ENCODE peak calls at places on chromosomes 1 and 21, in six cellular contexts. J, H, Y, M, F and P are unnamed samples.

GRCh38 chr1:155522069-155522468 is 40.5 kb downstream of the ASH1L start:
- DNase-seq in Y (no peak), M (no peak), F (no peak), H (no peak), J (no peak), P (no peak)

GRCh38 chr1:20069932-20070331 is at the start of gene PLA2G5:
- DNase-seq in M (peak), Y (no peak), H (no peak), F (no peak), J (no peak), P (no peak)

GRCh38 chr1:27719286-27720251 is 6.2 kb upstream of the FAM76A start:
- DNase-seq in M (peak), F (no peak), J (no peak), Y (no peak), H (no peak), P (no peak)

GRCh38 chr1:31501505-31501904 is 74.8 kb upstream of the TINAGL1 start:
- DNase-seq in F (no peak), J (no peak), M (no peak), H (no peak), Y (no peak), P (no peak)

GRCh38 chr1:168470821-168471473 is 72.8 kb downstream of the XCL2 start:
- DNase-seq in Y (no peak), H (peak), J (peak), F (peak), M (peak), P (no peak)

GRCh38 chr1:29698033-29698432 is 461.7 kb downstream of the PTPRU start:
- DNase-seq in Y (no peak), M (peak), H (peak), F (peak), J (peak), P (no peak)

GRCh38 chr21:43829575-43830119 is 35.4 kb upstream of the AGPAT3 start:
- DNase-seq in Y (no peak), M (no peak), F (no peak), H (peak), J (no peak), P (no peak)

GRCh38 chr1:229758101-229759036 is 132.3 kb downstream of the URB2 start:
- DNase-seq in M (peak), F (no peak), Y (no peak), J (no peak), H (no peak), P (no peak)

GRCh38 chr1:21579788-21580187 is 70.6 kb downstream of the ALPL start:
- DNase-seq in J (no peak), M (peak), Y (no peak), F (peak), H (peak), P (no peak)

GRCh38 chr1:58861076-58861475 is 77.2 kb upstream of the JUN start:
- DNase-seq in M (no peak), Y (no peak), F (no peak), H (no peak), J (no peak), P (no peak)

GRCh38 chr1:94922756-94923465 is 4.0 kb downstream of the CNN3 start:
- DNase-seq in H (no peak), M (peak), F (no peak), J (no peak), Y (no peak), P (no peak)

GRCh38 chr1:197199923-197200467 is 53.5 kb upstream of the ASPM start:
- DNase-seq in F (no peak), Y (no peak), J (no peak), H (peak), M (peak), P (no peak)

GRCh38 chr1:216562383-216562782 is 139.1 kb upstream of the USH2A start:
- DNase-seq in M (peak), Y (no peak), J (no peak), H (no peak), F (no peak), P (no peak)

GRCh38 chr1:208167229-208167869 is 76.8 kb downstream of the PLXNA2 start:
- DNase-seq in H (no peak), Y (no peak), F (no peak), J (no peak), M (no peak), P (no peak)

GRCh38 chr1:218463194-218464156 is 118.3 kb downstream of the TGFB2 start:
- DNase-seq in M (peak), H (peak), F (no peak), J (no peak), Y (no peak), P (no peak)

GRCh38 chr1:186183219-186183618 is 191.8 kb downstream of the TPR start:
- DNase-seq in F (no peak), Y (no peak), M (peak), H (peak), J (no peak), P (no peak)

GRCh38 chr1:174744886-174745285 is 254.9 kb upstream of the CACYBP start:
- DNase-seq in Y (no peak), H (no peak), F (no peak), M (peak), J (no peak), P (no peak)

GRCh38 chr1:214184992-214185391 is 96.0 kb upstream of the SMYD2 start:
- DNase-seq in M (no peak), F (no peak), J (no peak), H (no peak), Y (no peak), P (no peak)

GRCh38 chr1:110340207-110340468 is 961 bp downstream of the RBM15 start:
- DNase-seq in M (no peak), Y (no peak), H (no peak), F (no peak), J (peak), P (no peak)

GRCh38 chr21:26388731-26389231 is 184.3 kb downstream of the CYYR1 start:
- DNase-seq in F (no peak), J (no peak), Y (no peak), H (peak), M (peak), P (no peak)

GRCh38 chr21:41877901-41878830 is 978 bp downstream of the PRDM15 start:
- DNase-seq in H (peak), J (peak), M (peak), F (no peak), Y (no peak), P (no peak)

GRCh38 chr21:38277501-38278111 is 20.8 kb downstream of the KCNJ15 start:
- DNase-seq in Y (no peak), J (no peak), H (peak), F (no peak), M (peak), P (no peak)

GRCh38 chr1:58779837-58780585 is 3.8 kb downstream of the JUN start:
- DNase-seq in J (no peak), F (peak), Y (no peak), M (peak), H (peak), P (no peak)

GRCh38 chr1:226268421-226269124 is 40.4 kb downstream of the LIN9 start:
- DNase-seq in F (no peak), J (no peak), M (peak), H (peak), Y (no peak), P (no peak)

GRCh38 chr1:150809651-150810050 is 1.6 kb upstream of the CTSK start:
- DNase-seq in F (no peak), H (no peak), Y (no peak), J (no peak), M (peak), P (no peak)

GRCh38 chr1:19828546-19828945 is 13.5 kb upstream of the RNF186 start:
- DNase-seq in F (no peak), Y (no peak), M (peak), H (no peak), J (no peak), P (no peak)

GRCh38 chr1:27430903-27431653 is 38.7 kb downstream of the GPR3 start:
- DNase-seq in F (no peak), M (peak), H (no peak), Y (no peak), J (no peak), P (no peak)

GRCh38 chr21:40719615-40720014 is 127.3 kb downstream of the DSCAM start:
- DNase-seq in Y (no peak), F (no peak), H (no peak), J (no peak), M (no peak), P (no peak)

GRCh38 chr1:116820362-116820761 is 66.1 kb downstream of the CD2 start:
- DNase-seq in M (peak), F (no peak), J (no peak), Y (no peak), H (peak), P (no peak)

GRCh38 chr1:183490932-183491331 is 18.6 kb downstream of the SMG7 start:
- DNase-seq in F (no peak), J (no peak), Y (no peak), H (no peak), M (no peak), P (no peak)

GRCh38 chr1:117095237-117095636 is 26.3 kb downstream of the TRIM45 start:
- DNase-seq in M (peak), J (no peak), H (no peak), F (no peak), Y (no peak), P (no peak)

GRCh38 chr21:38989745-38990423 is 184.2 kb downstream of the ETS2 start:
- DNase-seq in J (no peak), F (peak), M (peak), Y (no peak), H (no peak), P (no peak)

GRCh38 chr1:27992271-27992670 is 32.5 kb downstream of the XKR8 start:
- DNase-seq in F (no peak), M (no peak), H (no peak), J (no peak), Y (no peak), P (no peak)

GRCh38 chr1:54425152-54425584 is 19.0 kb upstream of the SSBP3 start:
- DNase-seq in J (no peak), F (peak), M (no peak), H (peak), Y (no peak), P (no peak)

GRCh38 chr1:51210055-51210454 is 26.0 kb upstream of the RNF11 start:
- DNase-seq in M (no peak), H (no peak), F (no peak), J (no peak), Y (no peak), P (no peak)

GRCh38 chr1:178472531-178472930 is 24.2 kb downstream of the CLEC20A start:
- DNase-seq in F (no peak), M (no peak), J (no peak), H (no peak), Y (peak), P (no peak)

GRCh38 chr1:145823565-145824498 is at the start of the genes POLR3C and RNF115:
- DNase-seq in H (peak), F (peak), Y (peak), J (peak), M (peak), P (peak)

GRCh38 chr1:40736085-40736531 is 44.6 kb downstream of the NFYC start:
- DNase-seq in H (no peak), J (no peak), Y (no peak), M (peak), F (no peak), P (no peak)

DNA sequence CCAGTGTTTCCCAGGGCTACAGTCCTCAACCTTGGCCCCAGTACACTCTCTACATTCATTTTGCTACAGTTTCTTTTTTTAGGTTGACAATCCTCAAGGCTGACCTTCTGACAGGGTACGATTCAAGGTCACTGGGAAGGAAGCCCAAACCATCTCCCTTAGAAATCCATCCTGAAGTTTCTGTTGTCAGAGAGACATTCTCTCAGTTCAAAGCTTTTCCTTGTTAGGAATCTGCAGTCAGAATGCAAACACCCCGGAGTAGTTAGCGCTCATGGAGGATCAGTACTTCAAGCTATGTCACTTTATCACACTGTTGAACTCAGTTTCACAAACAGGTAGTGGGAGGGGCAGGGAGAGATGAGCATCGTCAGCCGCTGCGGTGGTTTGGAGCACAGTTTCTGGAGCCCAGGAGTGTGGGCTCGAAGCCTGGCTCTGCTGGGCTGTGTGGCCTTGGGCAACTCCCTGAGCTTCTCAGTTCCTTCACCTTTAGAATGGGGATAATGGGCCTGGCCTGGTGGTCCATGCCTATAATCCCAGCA is 4.2 kb downstream of the SLC2A5 start:
- DNase-seq in F (no peak), H (no peak), M (no peak), Y (no peak), J (no peak), P (no peak)
- TF ChIP-seq RFX5 in F (no peak), H (no peak), M (no peak), Y (no peak), J (no peak), P (no peak)

GRCh38 chr1:67609942-67610341 is 75.1 kb upstream of the GADD45A start:
- DNase-seq in H (no peak), F (no peak), J (no peak), M (no peak), Y (no peak), P (no peak)
- TF ChIP-seq RFX5 in H (no peak), F (no peak), J (no peak), M (no peak), Y (no peak), P (no peak)

GRCh38 chr1:246875041-246876026 is 56.4 kb downstream of the AHCTF1 start:
- DNase-seq in M (peak), Y (peak), H (no peak), J (no peak), F (no peak), P (no peak)
- TF ChIP-seq RFX5 in M (no peak), Y (no peak), H (no peak), J (no peak), F (no peak), P (no peak)

GRCh38 chr1:205283270-205284147 is 38.0 kb downstream of the NUAK2 start:
- DNase-seq in Y (no peak), M (no peak), H (no peak), J (no peak), F (no peak), P (no peak)
- TF ChIP-seq RFX5 in Y (no peak), M (no peak), H (no peak), J (no peak), F (no peak), P (no peak)

DNA sequence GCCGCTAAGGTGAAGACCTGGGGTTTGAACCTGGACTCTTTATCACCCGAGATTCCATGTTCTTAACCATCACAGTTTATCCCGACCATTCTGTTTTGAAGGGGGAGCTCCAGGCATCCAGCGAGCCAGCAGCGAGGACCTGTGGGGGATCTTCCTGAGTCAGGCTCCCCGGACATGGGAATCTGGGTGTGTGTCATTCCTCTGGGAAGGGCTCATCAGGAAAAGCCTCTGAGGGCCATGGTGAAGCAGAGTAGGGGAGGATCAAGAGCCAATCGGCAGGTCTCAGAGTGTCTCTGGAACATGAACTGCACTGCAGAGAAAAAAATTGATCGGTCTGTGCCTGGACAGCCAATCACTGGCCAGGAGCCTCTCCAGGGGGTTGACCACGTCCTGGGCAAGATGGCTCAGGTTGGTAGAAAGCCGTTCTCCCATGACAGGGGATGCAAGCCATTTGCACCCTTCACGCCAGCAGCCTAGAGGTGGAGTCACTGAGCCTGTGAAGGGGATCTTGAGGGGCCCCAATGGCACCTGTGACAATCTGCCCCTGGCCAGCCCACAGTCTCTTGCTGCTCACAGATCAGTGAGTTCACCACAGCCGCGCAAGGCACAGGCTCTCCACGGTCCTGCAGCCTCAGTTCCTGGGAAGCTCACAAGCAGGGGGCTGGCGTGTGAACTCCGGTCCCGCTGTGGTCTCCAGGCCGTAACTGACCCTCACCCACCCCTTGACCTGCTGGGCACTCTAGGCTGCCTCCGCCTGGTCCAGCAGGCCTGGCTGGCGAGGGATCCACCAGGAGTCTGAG is 20.4 kb upstream of the ACTRT2 start:
- DNase-seq in M (no peak), H (no peak), Y (no peak), J (no peak), F (no peak), P (no peak)
- TF ChIP-seq RFX5 in M (no peak), H (no peak), Y (no peak), J (no peak), F (no peak), P (no peak)

GRCh38 chr1:202076050-202076511 is 46.6 kb upstream of the GPR37L1 start:
- DNase-seq in H (no peak), M (no peak), Y (no peak), J (peak), F (peak), P (no peak)
- TF ChIP-seq RFX5 in H (no peak), M (no peak), Y (no peak), J (no peak), F (no peak), P (no peak)

GRCh38 chr1:45785583-45785982 is 17.8 kb upstream of the MAST2 start:
- DNase-seq in M (no peak), H (no peak), Y (peak), F (no peak), J (no peak), P (no peak)
- TF ChIP-seq RFX5 in M (no peak), H (no peak), Y (no peak), F (no peak), J (no peak), P (no peak)